ENCODE peak calls at places on chromosomes 3 and 15, in ten cellular contexts. One of them, this sample, is unnamed.

GRCh38 chr3:32143849-32144757 is 37.7 kb downstream of the GPD1L start:
- DNase-seq in C1 segment of cervical spinal cord: peak
- DNase-seq in non-pigmented ciliary epithelial cell: peak
- DNase-seq in activated naive CD4-positive, alpha-beta T cell treated with anti-CD3 and anti-CD28 coated beads, Interleukin-2, amount 50 U/mL, for 72 hours: no peak
- DNase-seq in SW 1271: peak
- DNase-seq in midbrain: peak
- DNase-seq in T-helper 9 cell: peak
- DNase-seq in neural crest cell: peak
- DNase-seq in activated T-helper 1 cell treated with Interleukin-2 at 50 U/mL for 16 hours: peak
- DNase-seq in fibroblast of pulmonary artery: peak
- DNase-seq in this sample: peak

GRCh38 chr3:185423178-185423577 is 60.2 kb downstream of the MAP3K13 start:
- DNase-seq in C1 segment of cervical spinal cord: no peak
- DNase-seq in non-pigmented ciliary epithelial cell: no peak
- DNase-seq in activated naive CD4-positive, alpha-beta T cell treated with anti-CD3 and anti-CD28 coated beads, Interleukin-2, amount 50 U/mL, for 72 hours: no peak
- DNase-seq in SW 1271: no peak
- DNase-seq in midbrain: no peak
- DNase-seq in T-helper 9 cell: no peak
- DNase-seq in neural crest cell: no peak
- DNase-seq in activated T-helper 1 cell treated with Interleukin-2 at 50 U/mL for 16 hours: no peak
- DNase-seq in fibroblast of pulmonary artery: peak
- DNase-seq in this sample: peak

GRCh38 chr3:195270079-195270349 is 945 bp downstream of the XXYLT1 start:
- DNase-seq in C1 segment of cervical spinal cord: no peak
- DNase-seq in non-pigmented ciliary epithelial cell: no peak
- DNase-seq in activated naive CD4-positive, alpha-beta T cell treated with anti-CD3 and anti-CD28 coated beads, Interleukin-2, amount 50 U/mL, for 72 hours: no peak
- DNase-seq in SW 1271: no peak
- DNase-seq in midbrain: no peak
- DNase-seq in T-helper 9 cell: no peak
- DNase-seq in neural crest cell: no peak
- DNase-seq in activated T-helper 1 cell treated with Interleukin-2 at 50 U/mL for 16 hours: no peak
- DNase-seq in fibroblast of pulmonary artery: no peak
- DNase-seq in this sample: no peak

GRCh38 chr3:46276497-46277099 is 34.3 kb downstream of the CCR3 start:
- DNase-seq in C1 segment of cervical spinal cord: no peak
- DNase-seq in non-pigmented ciliary epithelial cell: no peak
- DNase-seq in activated naive CD4-positive, alpha-beta T cell treated with anti-CD3 and anti-CD28 coated beads, Interleukin-2, amount 50 U/mL, for 72 hours: no peak
- DNase-seq in SW 1271: no peak
- DNase-seq in midbrain: no peak
- DNase-seq in T-helper 9 cell: peak
- DNase-seq in neural crest cell: peak
- DNase-seq in activated T-helper 1 cell treated with Interleukin-2 at 50 U/mL for 16 hours: peak
- DNase-seq in fibroblast of pulmonary artery: peak
- DNase-seq in this sample: peak

GRCh38 chr15:86066174-86066829 is 13.4 kb upstream of the AGBL1 start:
- DNase-seq in C1 segment of cervical spinal cord: no peak
- DNase-seq in non-pigmented ciliary epithelial cell: no peak
- DNase-seq in activated naive CD4-positive, alpha-beta T cell treated with anti-CD3 and anti-CD28 coated beads, Interleukin-2, amount 50 U/mL, for 72 hours: no peak
- DNase-seq in SW 1271: no peak
- DNase-seq in midbrain: no peak
- DNase-seq in T-helper 9 cell: no peak
- DNase-seq in neural crest cell: no peak
- DNase-seq in activated T-helper 1 cell treated with Interleukin-2 at 50 U/mL for 16 hours: no peak
- DNase-seq in fibroblast of pulmonary artery: no peak
- DNase-seq in this sample: no peak

GRCh38 chr3:165389064-165389463 is 192.9 kb upstream of the SLITRK3 start:
- DNase-seq in C1 segment of cervical spinal cord: no peak
- DNase-seq in non-pigmented ciliary epithelial cell: no peak
- DNase-seq in activated naive CD4-positive, alpha-beta T cell treated with anti-CD3 and anti-CD28 coated beads, Interleukin-2, amount 50 U/mL, for 72 hours: no peak
- DNase-seq in SW 1271: no peak
- DNase-seq in midbrain: peak
- DNase-seq in T-helper 9 cell: no peak
- DNase-seq in neural crest cell: no peak
- DNase-seq in activated T-helper 1 cell treated with Interleukin-2 at 50 U/mL for 16 hours: no peak
- DNase-seq in fibroblast of pulmonary artery: peak
- DNase-seq in this sample: no peak

GRCh38 chr3:10189557-10190374 is 25.0 kb downstream of the IRAK2 start:
- DNase-seq in C1 segment of cervical spinal cord: peak
- DNase-seq in non-pigmented ciliary epithelial cell: no peak
- DNase-seq in activated naive CD4-positive, alpha-beta T cell treated with anti-CD3 and anti-CD28 coated beads, Interleukin-2, amount 50 U/mL, for 72 hours: peak
- DNase-seq in SW 1271: peak
- DNase-seq in midbrain: peak
- DNase-seq in T-helper 9 cell: peak
- DNase-seq in neural crest cell: no peak
- DNase-seq in activated T-helper 1 cell treated with Interleukin-2 at 50 U/mL for 16 hours: no peak
- DNase-seq in fibroblast of pulmonary artery: peak
- DNase-seq in this sample: no peak

GRCh38 chr3:58173670-58174472 is 36.9 kb downstream of the DNASE1L3 start:
- DNase-seq in C1 segment of cervical spinal cord: no peak
- DNase-seq in non-pigmented ciliary epithelial cell: no peak
- DNase-seq in activated naive CD4-positive, alpha-beta T cell treated with anti-CD3 and anti-CD28 coated beads, Interleukin-2, amount 50 U/mL, for 72 hours: no peak
- DNase-seq in SW 1271: no peak
- DNase-seq in midbrain: no peak
- DNase-seq in T-helper 9 cell: no peak
- DNase-seq in neural crest cell: no peak
- DNase-seq in activated T-helper 1 cell treated with Interleukin-2 at 50 U/mL for 16 hours: no peak
- DNase-seq in fibroblast of pulmonary artery: peak
- DNase-seq in this sample: no peak

GRCh38 chr3:107271787-107272387 is 105.4 kb upstream of the CCDC54 start:
- DNase-seq in C1 segment of cervical spinal cord: no peak
- DNase-seq in non-pigmented ciliary epithelial cell: no peak
- DNase-seq in activated naive CD4-positive, alpha-beta T cell treated with anti-CD3 and anti-CD28 coated beads, Interleukin-2, amount 50 U/mL, for 72 hours: no peak
- DNase-seq in SW 1271: peak
- DNase-seq in midbrain: peak
- DNase-seq in T-helper 9 cell: no peak
- DNase-seq in neural crest cell: no peak
- DNase-seq in activated T-helper 1 cell treated with Interleukin-2 at 50 U/mL for 16 hours: no peak
- DNase-seq in fibroblast of pulmonary artery: peak
- DNase-seq in this sample: no peak

GRCh38 chr3:158912621-158913020 is 110.8 kb downstream of the MFSD1 start:
- DNase-seq in C1 segment of cervical spinal cord: no peak
- DNase-seq in non-pigmented ciliary epithelial cell: no peak
- DNase-seq in activated naive CD4-positive, alpha-beta T cell treated with anti-CD3 and anti-CD28 coated beads, Interleukin-2, amount 50 U/mL, for 72 hours: no peak
- DNase-seq in SW 1271: no peak
- DNase-seq in midbrain: no peak
- DNase-seq in T-helper 9 cell: no peak
- DNase-seq in neural crest cell: no peak
- DNase-seq in activated T-helper 1 cell treated with Interleukin-2 at 50 U/mL for 16 hours: no peak
- DNase-seq in fibroblast of pulmonary artery: no peak
- DNase-seq in this sample: no peak

GRCh38 chr3:87488725-87489124 is 212.3 kb upstream of the POU1F1 start:
- DNase-seq in C1 segment of cervical spinal cord: no peak
- DNase-seq in non-pigmented ciliary epithelial cell: no peak
- DNase-seq in activated naive CD4-positive, alpha-beta T cell treated with anti-CD3 and anti-CD28 coated beads, Interleukin-2, amount 50 U/mL, for 72 hours: no peak
- DNase-seq in SW 1271: no peak
- DNase-seq in midbrain: no peak
- DNase-seq in T-helper 9 cell: no peak
- DNase-seq in neural crest cell: no peak
- DNase-seq in activated T-helper 1 cell treated with Interleukin-2 at 50 U/mL for 16 hours: no peak
- DNase-seq in fibroblast of pulmonary artery: no peak
- DNase-seq in this sample: no peak

GRCh38 chr3:146131616-146132410 is 29.2 kb downstream of the PLOD2 start:
- DNase-seq in C1 segment of cervical spinal cord: no peak
- DNase-seq in non-pigmented ciliary epithelial cell: peak
- DNase-seq in activated naive CD4-positive, alpha-beta T cell treated with anti-CD3 and anti-CD28 coated beads, Interleukin-2, amount 50 U/mL, for 72 hours: no peak
- DNase-seq in SW 1271: no peak
- DNase-seq in midbrain: no peak
- DNase-seq in T-helper 9 cell: no peak
- DNase-seq in neural crest cell: no peak
- DNase-seq in activated T-helper 1 cell treated with Interleukin-2 at 50 U/mL for 16 hours: no peak
- DNase-seq in fibroblast of pulmonary artery: peak
- DNase-seq in this sample: no peak

GRCh38 chr15:71152542-71152941 is 37.3 kb downstream of the THSD4 start:
- DNase-seq in C1 segment of cervical spinal cord: no peak
- DNase-seq in non-pigmented ciliary epithelial cell: no peak
- DNase-seq in activated naive CD4-positive, alpha-beta T cell treated with anti-CD3 and anti-CD28 coated beads, Interleukin-2, amount 50 U/mL, for 72 hours: no peak
- DNase-seq in SW 1271: no peak
- DNase-seq in midbrain: no peak
- DNase-seq in T-helper 9 cell: no peak
- DNase-seq in neural crest cell: no peak
- DNase-seq in activated T-helper 1 cell treated with Interleukin-2 at 50 U/mL for 16 hours: no peak
- DNase-seq in fibroblast of pulmonary artery: no peak
- DNase-seq in this sample: no peak

GRCh38 chr3:134796313-134797079 is 1.4 kb downstream of the EPHB1 start:
- DNase-seq in C1 segment of cervical spinal cord: no peak
- DNase-seq in non-pigmented ciliary epithelial cell: no peak
- DNase-seq in activated naive CD4-positive, alpha-beta T cell treated with anti-CD3 and anti-CD28 coated beads, Interleukin-2, amount 50 U/mL, for 72 hours: no peak
- DNase-seq in SW 1271: no peak
- DNase-seq in midbrain: no peak
- DNase-seq in T-helper 9 cell: no peak
- DNase-seq in neural crest cell: peak
- DNase-seq in activated T-helper 1 cell treated with Interleukin-2 at 50 U/mL for 16 hours: no peak
- DNase-seq in fibroblast of pulmonary artery: no peak
- DNase-seq in this sample: no peak

GRCh38 chr3:106745344-106746168 is 631.7 kb upstream of the CCDC54 start:
- DNase-seq in C1 segment of cervical spinal cord: no peak
- DNase-seq in non-pigmented ciliary epithelial cell: peak
- DNase-seq in activated naive CD4-positive, alpha-beta T cell treated with anti-CD3 and anti-CD28 coated beads, Interleukin-2, amount 50 U/mL, for 72 hours: no peak
- DNase-seq in SW 1271: no peak
- DNase-seq in midbrain: no peak
- DNase-seq in T-helper 9 cell: no peak
- DNase-seq in neural crest cell: no peak
- DNase-seq in activated T-helper 1 cell treated with Interleukin-2 at 50 U/mL for 16 hours: no peak
- DNase-seq in fibroblast of pulmonary artery: peak
- DNase-seq in this sample: no peak

GRCh38 chr15:39079296-39079834 is 501.5 kb upstream of the THBS1 start:
- DNase-seq in C1 segment of cervical spinal cord: no peak
- DNase-seq in non-pigmented ciliary epithelial cell: no peak
- DNase-seq in activated naive CD4-positive, alpha-beta T cell treated with anti-CD3 and anti-CD28 coated beads, Interleukin-2, amount 50 U/mL, for 72 hours: no peak
- DNase-seq in SW 1271: no peak
- DNase-seq in midbrain: no peak
- DNase-seq in T-helper 9 cell: no peak
- DNase-seq in neural crest cell: no peak
- DNase-seq in activated T-helper 1 cell treated with Interleukin-2 at 50 U/mL for 16 hours: no peak
- DNase-seq in fibroblast of pulmonary artery: peak
- DNase-seq in this sample: no peak

GRCh38 chr15:101317473-101317872 is 22.4 kb upstream of the SNRPA1 start:
- DNase-seq in C1 segment of cervical spinal cord: no peak
- DNase-seq in non-pigmented ciliary epithelial cell: no peak
- DNase-seq in activated naive CD4-positive, alpha-beta T cell treated with anti-CD3 and anti-CD28 coated beads, Interleukin-2, amount 50 U/mL, for 72 hours: no peak
- DNase-seq in SW 1271: no peak
- DNase-seq in midbrain: no peak
- DNase-seq in T-helper 9 cell: no peak
- DNase-seq in neural crest cell: no peak
- DNase-seq in activated T-helper 1 cell treated with Interleukin-2 at 50 U/mL for 16 hours: no peak
- DNase-seq in fibroblast of pulmonary artery: no peak
- DNase-seq in this sample: no peak

GRCh38 chr3:97612632-97613031 is 151.9 kb upstream of the ARL6 start:
- DNase-seq in C1 segment of cervical spinal cord: no peak
- DNase-seq in non-pigmented ciliary epithelial cell: no peak
- DNase-seq in activated naive CD4-positive, alpha-beta T cell treated with anti-CD3 and anti-CD28 coated beads, Interleukin-2, amount 50 U/mL, for 72 hours: no peak
- DNase-seq in SW 1271: no peak
- DNase-seq in midbrain: no peak
- DNase-seq in T-helper 9 cell: no peak
- DNase-seq in neural crest cell: no peak
- DNase-seq in activated T-helper 1 cell treated with Interleukin-2 at 50 U/mL for 16 hours: no peak
- DNase-seq in fibroblast of pulmonary artery: no peak
- DNase-seq in this sample: no peak

GRCh38 chr3:169660709-169661566 is 2.6 kb downstream of the MECOM start:
- DNase-seq in C1 segment of cervical spinal cord: no peak
- DNase-seq in non-pigmented ciliary epithelial cell: no peak
- DNase-seq in activated naive CD4-positive, alpha-beta T cell treated with anti-CD3 and anti-CD28 coated beads, Interleukin-2, amount 50 U/mL, for 72 hours: no peak
- DNase-seq in SW 1271: no peak
- DNase-seq in midbrain: no peak
- DNase-seq in T-helper 9 cell: no peak
- DNase-seq in neural crest cell: no peak
- DNase-seq in activated T-helper 1 cell treated with Interleukin-2 at 50 U/mL for 16 hours: no peak
- DNase-seq in fibroblast of pulmonary artery: peak
- DNase-seq in this sample: no peak

GRCh38 chr15:51267714-51268105 is 70.7 kb downstream of the CYP19A1 start:
- DNase-seq in C1 segment of cervical spinal cord: no peak
- DNase-seq in non-pigmented ciliary epithelial cell: no peak
- DNase-seq in activated naive CD4-positive, alpha-beta T cell treated with anti-CD3 and anti-CD28 coated beads, Interleukin-2, amount 50 U/mL, for 72 hours: no peak
- DNase-seq in SW 1271: no peak
- DNase-seq in midbrain: peak
- DNase-seq in T-helper 9 cell: no peak
- DNase-seq in neural crest cell: peak
- DNase-seq in activated T-helper 1 cell treated with Interleukin-2 at 50 U/mL for 16 hours: no peak
- DNase-seq in fibroblast of pulmonary artery: no peak
- DNase-seq in this sample: no peak

GRCh38 chr15:79349526-79349925 is 38.6 kb downstream of the TMED3 start:
- DNase-seq in C1 segment of cervical spinal cord: no peak
- DNase-seq in non-pigmented ciliary epithelial cell: no peak
- DNase-seq in activated naive CD4-positive, alpha-beta T cell treated with anti-CD3 and anti-CD28 coated beads, Interleukin-2, amount 50 U/mL, for 72 hours: no peak
- DNase-seq in SW 1271: no peak
- DNase-seq in midbrain: no peak
- DNase-seq in T-helper 9 cell: no peak
- DNase-seq in neural crest cell: no peak
- DNase-seq in activated T-helper 1 cell treated with Interleukin-2 at 50 U/mL for 16 hours: no peak
- DNase-seq in fibroblast of pulmonary artery: no peak
- DNase-seq in this sample: no peak

GRCh38 chr3:30290479-30290878 is 315.9 kb upstream of the TGFBR2 start:
- DNase-seq in C1 segment of cervical spinal cord: no peak
- DNase-seq in non-pigmented ciliary epithelial cell: no peak
- DNase-seq in activated naive CD4-positive, alpha-beta T cell treated with anti-CD3 and anti-CD28 coated beads, Interleukin-2, amount 50 U/mL, for 72 hours: no peak
- DNase-seq in SW 1271: no peak
- DNase-seq in midbrain: no peak
- DNase-seq in T-helper 9 cell: no peak
- DNase-seq in neural crest cell: no peak
- DNase-seq in activated T-helper 1 cell treated with Interleukin-2 at 50 U/mL for 16 hours: no peak
- DNase-seq in fibroblast of pulmonary artery: no peak
- DNase-seq in this sample: no peak

GRCh38 chr3:109921509-109921908 is 584.2 kb upstream of the DPPA4 start:
- DNase-seq in C1 segment of cervical spinal cord: no peak
- DNase-seq in non-pigmented ciliary epithelial cell: no peak
- DNase-seq in activated naive CD4-positive, alpha-beta T cell treated with anti-CD3 and anti-CD28 coated beads, Interleukin-2, amount 50 U/mL, for 72 hours: no peak
- DNase-seq in SW 1271: no peak
- DNase-seq in midbrain: no peak
- DNase-seq in T-helper 9 cell: no peak
- DNase-seq in neural crest cell: no peak
- DNase-seq in activated T-helper 1 cell treated with Interleukin-2 at 50 U/mL for 16 hours: no peak
- DNase-seq in fibroblast of pulmonary artery: no peak
- DNase-seq in this sample: no peak

GRCh38 chr15:62994975-62995730 is 47.4 kb upstream of the TPM1 start:
- DNase-seq in C1 segment of cervical spinal cord: no peak
- DNase-seq in non-pigmented ciliary epithelial cell: no peak
- DNase-seq in activated naive CD4-positive, alpha-beta T cell treated with anti-CD3 and anti-CD28 coated beads, Interleukin-2, amount 50 U/mL, for 72 hours: no peak
- DNase-seq in SW 1271: no peak
- DNase-seq in midbrain: no peak
- DNase-seq in T-helper 9 cell: no peak
- DNase-seq in neural crest cell: no peak
- DNase-seq in activated T-helper 1 cell treated with Interleukin-2 at 50 U/mL for 16 hours: no peak
- DNase-seq in fibroblast of pulmonary artery: no peak
- DNase-seq in this sample: no peak

GRCh38 chr15:98063871-98064270 is 103.4 kb downstream of the ARRDC4 start:
- DNase-seq in C1 segment of cervical spinal cord: no peak
- DNase-seq in non-pigmented ciliary epithelial cell: no peak
- DNase-seq in activated naive CD4-positive, alpha-beta T cell treated with anti-CD3 and anti-CD28 coated beads, Interleukin-2, amount 50 U/mL, for 72 hours: no peak
- DNase-seq in SW 1271: no peak
- DNase-seq in midbrain: no peak
- DNase-seq in T-helper 9 cell: no peak
- DNase-seq in neural crest cell: no peak
- DNase-seq in activated T-helper 1 cell treated with Interleukin-2 at 50 U/mL for 16 hours: no peak
- DNase-seq in fibroblast of pulmonary artery: no peak
- DNase-seq in this sample: no peak

GRCh38 chr3:147118611-147119010 is 287.7 kb downstream of the ZIC4 start:
- DNase-seq in C1 segment of cervical spinal cord: no peak
- DNase-seq in non-pigmented ciliary epithelial cell: no peak
- DNase-seq in activated naive CD4-positive, alpha-beta T cell treated with anti-CD3 and anti-CD28 coated beads, Interleukin-2, amount 50 U/mL, for 72 hours: no peak
- DNase-seq in SW 1271: no peak
- DNase-seq in midbrain: no peak
- DNase-seq in T-helper 9 cell: no peak
- DNase-seq in neural crest cell: no peak
- DNase-seq in activated T-helper 1 cell treated with Interleukin-2 at 50 U/mL for 16 hours: no peak
- DNase-seq in fibroblast of pulmonary artery: no peak
- DNase-seq in this sample: no peak

GRCh38 chr15:64892850-64893403 is 18.8 kb upstream of the ANKDD1A start:
- DNase-seq in C1 segment of cervical spinal cord: no peak
- DNase-seq in non-pigmented ciliary epithelial cell: no peak
- DNase-seq in activated naive CD4-positive, alpha-beta T cell treated with anti-CD3 and anti-CD28 coated beads, Interleukin-2, amount 50 U/mL, for 72 hours: no peak
- DNase-seq in SW 1271: no peak
- DNase-seq in midbrain: no peak
- DNase-seq in T-helper 9 cell: no peak
- DNase-seq in neural crest cell: no peak
- DNase-seq in activated T-helper 1 cell treated with Interleukin-2 at 50 U/mL for 16 hours: no peak
- DNase-seq in fibroblast of pulmonary artery: no peak
- DNase-seq in this sample: no peak

GRCh38 chr3:38573606-38574005 is 75.9 kb downstream of the SCN5A start:
- DNase-seq in C1 segment of cervical spinal cord: no peak
- DNase-seq in non-pigmented ciliary epithelial cell: no peak
- DNase-seq in activated naive CD4-positive, alpha-beta T cell treated with anti-CD3 and anti-CD28 coated beads, Interleukin-2, amount 50 U/mL, for 72 hours: no peak
- DNase-seq in SW 1271: no peak
- DNase-seq in midbrain: no peak
- DNase-seq in T-helper 9 cell: no peak
- DNase-seq in neural crest cell: no peak
- DNase-seq in activated T-helper 1 cell treated with Interleukin-2 at 50 U/mL for 16 hours: no peak
- DNase-seq in fibroblast of pulmonary artery: no peak
- DNase-seq in this sample: no peak

This sample was measured in CMK.